ENCODE peak calls at places on chromosomes 3 and 15, in four cellular contexts. W is Peyer's patch, H is tibial artery, V is IMR-90. M is an unnamed sample. For H3K27me3, the result is how much of the 10 kb centered on the place peaks cover.

GRCh38 chr3:4656059-4656458 is 162.9 kb downstream of the ITPR1 start:
- DNase-seq in W (peak), H (peak), V (peak), M (peak)

GRCh38 chr3:13710251-13710650 is 161.3 kb downstream of the FBLN2 start:
- DNase-seq in W (peak), H (no peak), V (no peak), M (no peak)

GRCh38 chr3:194135806-194136518 is at the start of gene HES1:
- DNase-seq in W (peak), H (peak), V (peak), M (peak)

GRCh38 chr15:74317820-74318375 is 49.5 kb downstream of the CYP11A1 start:
- DNase-seq in W (peak), H (peak), V (peak), M (no peak)

GRCh38 chr3:134300520-134300919 is 49.9 kb upstream of the RYK start:
- DNase-seq in W (no peak), H (no peak), V (no peak), M (no peak)

GRCh38 chr3:43214616-43215015 is 71.7 kb upstream of the SNRK start:
- DNase-seq in W (peak), H (no peak), V (no peak), M (no peak)

GRCh38 chr3:23111286-23111685 is 91.8 kb upstream of the UBE2E2 start:
- DNase-seq in W (no peak), H (no peak), V (no peak), M (no peak)

GRCh38 chr3:197309528-197310361 is 11.3 kb upstream of the DLG1 start:
- DNase-seq in W (no peak), H (no peak), V (peak), M (no peak)

GRCh38 chr15:48548376-48548775 is 97.1 kb downstream of the FBN1 start:
- DNase-seq in W (no peak), H (no peak), V (no peak), M (no peak)

GRCh38 chr3:65166531-65166930 is 478.7 kb upstream of the ADAMTS9 start:
- DNase-seq in W (no peak), H (no peak), V (no peak), M (no peak)

GRCh38 chr15:96771035-96771434 is 440.5 kb downstream of the NR2F2 start:
- DNase-seq in W (no peak), H (no peak), V (no peak), M (no peak)

GRCh38 chr3:159741281-159741680 is 247.4 kb upstream of the IL12A start:
- DNase-seq in W (no peak), H (no peak), V (no peak), M (no peak)

GRCh38 chr3:32239638-32240550 is 1.4 kb downstream of the CMTM8 start:
- DNase-seq in W (peak), H (no peak), V (no peak), M (no peak)

GRCh38 chr3:37256447-37256846 is 82.1 kb upstream of the LRRFIP2 start:
- DNase-seq in W (no peak), H (no peak), V (no peak), M (no peak)

GRCh38 chr15:90868261-90868689 is at the start of gene FURIN:
- DNase-seq in W (no peak), H (no peak), V (no peak), M (no peak)

GRCh38 chr15:43204016-43204901 is 16.6 kb downstream of the EPB42 start:
- DNase-seq in W (peak), H (peak), V (peak), M (peak)

GRCh38 chr15:74723754-74724334 is 1.5 kb downstream of the CYP1A1 start:
- DNase-seq in W (no peak), H (no peak), V (peak), M (no peak)

GRCh38 chr3:123289336-123290106 is 87.8 kb downstream of the SEC22A start:
- DNase-seq in W (no peak), H (no peak), V (no peak), M (no peak)

GRCh38 chr3:39156421-39156820 is 3.0 kb upstream of the CSRNP1 start:
- DNase-seq in W (no peak), H (no peak), V (no peak), M (no peak)

GRCh38 chr15:32993285-32993684 is 201.2 kb downstream of the FMN1 start:
- DNase-seq in W (no peak), H (no peak), V (no peak), M (no peak)

GRCh38 chr3:42756681-42757213 is 16.3 kb downstream of the CCDC13 start:
- DNase-seq in W (no peak), H (peak), V (no peak), M (no peak)

GRCh38 chr3:47533481-47533880 is 20.0 kb upstream of the ELP6 start:
- DNase-seq in W (no peak), H (no peak), V (no peak), M (no peak)

GRCh38 chr3:32340039-32340438 is 51.6 kb upstream of the CMTM7 start:
- DNase-seq in W (peak), H (no peak), V (peak), M (no peak)

GRCh38 chr15:101127503-101128076 is 124.3 kb downstream of the CHSY1 start:
- DNase-seq in W (peak), H (peak), V (peak), M (peak)

GRCh38 chr3:159824341-159824740 is 164.3 kb upstream of the IL12A start:
- DNase-seq in W (peak), H (no peak), V (peak), M (peak)

GRCh38 chr3:191085091-191085490 is 114.0 kb upstream of the OSTN start:
- DNase-seq in W (no peak), H (no peak), V (peak), M (no peak)

GRCh38 chr15:70281811-70282307 is 184.1 kb upstream of the TLE3 start:
- DNase-seq in W (peak), H (no peak), V (peak), M (no peak)

GRCh38 chr3:57151021-57151449 is 14.1 kb downstream of the IL17RD start:
- DNase-seq in W (no peak), H (no peak), V (peak), M (no peak)

GRCh38 chr15:44101944-44102343 is 93.1 kb downstream of the FRMD5 start:
- DNase-seq in W (no peak), H (no peak), V (peak), M (no peak)

GRCh38 chr15:27527490-27528067 is 556.6 kb downstream of the GABRG3 start:
- DNase-seq in W (no peak), H (no peak), V (no peak), M (no peak)

GRCh38 chr3:86895202-86895601 is 95.7 kb downstream of the VGLL3 start:
- DNase-seq in W (no peak), H (no peak), V (peak), M (no peak)

GRCh38 chr3:29291262-29291981 is 10.6 kb downstream of the RBMS3 start:
- DNase-seq in W (no peak), H (no peak), V (no peak), M (no peak)

GRCh38 chr3:49217688-49218470 is 46.5 kb downstream of the KLHDC8B start:
- DNase-seq in W (peak), H (no peak), V (no peak), M (peak)

GRCh38 chr15:49686626-49687025 is 65.8 kb downstream of the DTWD1 start:
- DNase-seq in W (no peak), H (no peak), V (peak), M (no peak)

GRCh38 chr3:11288786-11289637 is 16.8 kb downstream of the ATG7 start:
- DNase-seq in W (no peak), H (peak), V (peak), M (no peak)

GRCh38 chr3:145182196-145182911 is 978.6 kb downstream of the PLOD2 start:
- DNase-seq in W (no peak), H (no peak), V (no peak), M (no peak)

GRCh38 chr3:138941259-138941885 is 5.6 kb downstream of the FOXL2 start:
- DNase-seq in W (no peak), H (no peak), V (peak), M (no peak)
- H3K27me3 ChIP-seq in W (half or more), H (half or more), V (half or more), M (under half)

GRCh38 chr3:126524429-126524988 is 554 bp downstream of the CHST13 start:
- DNase-seq in W (no peak), H (no peak), V (no peak), M (no peak)

GRCh38 chr3:126525091-126525852 is 1.3 kb downstream of the CHST13 start:
- DNase-seq in W (no peak), H (no peak), V (no peak), M (peak)

GRCh38 chr3:126527006-126527405 is 3.1 kb downstream of the CHST13 start:
- DNase-seq in W (no peak), H (no peak), V (no peak), M (no peak)

GRCh38 chr3:126526668-126527005 is 2.7 kb downstream of the CHST13 start:
- DNase-seq in W (no peak), H (no peak), V (no peak), M (no peak)

DNA sequence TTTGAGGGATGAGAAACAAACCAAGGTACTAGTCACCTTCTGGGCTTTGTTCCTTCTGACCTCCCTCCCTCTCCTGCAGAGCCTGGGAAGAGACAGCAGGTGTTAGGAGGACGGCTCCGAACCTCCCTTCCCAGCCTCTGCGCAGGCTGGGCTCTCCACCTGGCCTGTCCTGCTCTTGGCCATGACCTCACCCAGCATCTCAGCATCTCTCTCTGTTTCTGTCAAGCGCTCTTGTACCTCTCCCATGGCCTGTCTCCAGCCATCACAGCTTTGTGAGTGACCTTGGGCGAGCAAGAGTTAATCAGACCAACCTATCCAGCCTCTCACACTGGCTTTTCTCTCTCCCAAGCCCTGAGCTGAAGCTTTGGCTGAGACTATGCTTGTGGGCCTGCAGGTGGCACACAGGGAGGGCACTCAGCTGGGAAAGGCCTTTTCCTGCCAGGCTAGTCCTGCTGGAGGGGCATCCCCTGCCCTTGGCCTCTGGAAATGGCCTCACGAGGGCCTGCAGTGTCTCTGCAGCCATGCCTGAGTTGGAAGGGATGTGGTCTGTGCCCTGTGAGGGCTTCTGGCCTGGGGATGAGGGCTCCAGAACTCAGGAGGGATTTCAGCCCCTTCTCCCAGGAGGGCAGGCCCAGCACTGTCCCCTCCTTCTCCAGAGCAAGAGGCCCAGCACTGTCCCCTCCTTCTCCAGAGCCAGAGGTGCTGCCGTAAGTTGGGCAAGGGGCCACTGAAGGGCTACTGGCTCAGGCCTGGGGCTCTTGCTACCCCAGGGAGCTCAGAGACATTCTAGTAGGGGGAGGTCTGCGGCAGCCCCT is 2.1 kb downstream of the CHST13 start:
- DNase-seq in W (no peak), H (no peak), V (no peak), M (no peak)
- TF ChIP-seq CTCF in W (no peak), H (no peak), V (no peak), M (no peak)

GRCh38 chr3:80668600-80669281 is 900.9 kb upstream of the ROBO1 start:
- DNase-seq in W (peak), H (no peak), V (no peak), M (no peak)
- H3K4me3 ChIP-seq in W (no peak), H (no peak), V (no peak), M (no peak)

GRCh38 chr3:9066141-9066540 is 102.9 kb upstream of the RAD18 start:
- DNase-seq in W (no peak), H (no peak), V (no peak), M (no peak)

GRCh38 chr3:9066775-9067174 is 103.5 kb upstream of the RAD18 start:
- DNase-seq in W (no peak), H (no peak), V (no peak), M (no peak)

GRCh38 chr3:9068044-9068443 is 104.8 kb upstream of the RAD18 start:
- DNase-seq in W (no peak), H (no peak), V (no peak), M (no peak)

GRCh38 chr3:9069971-9070370 is 106.7 kb upstream of the RAD18 start:
- DNase-seq in W (no peak), H (no peak), V (no peak), M (no peak)

GRCh38 chr3:9067352-9067975 is 104.2 kb upstream of the RAD18 start:
- DNase-seq in W (peak), H (peak), V (peak), M (no peak)
- H3K27me3 ChIP-seq in W (under half), H (under half), V (under half), M (under half)

DNA sequence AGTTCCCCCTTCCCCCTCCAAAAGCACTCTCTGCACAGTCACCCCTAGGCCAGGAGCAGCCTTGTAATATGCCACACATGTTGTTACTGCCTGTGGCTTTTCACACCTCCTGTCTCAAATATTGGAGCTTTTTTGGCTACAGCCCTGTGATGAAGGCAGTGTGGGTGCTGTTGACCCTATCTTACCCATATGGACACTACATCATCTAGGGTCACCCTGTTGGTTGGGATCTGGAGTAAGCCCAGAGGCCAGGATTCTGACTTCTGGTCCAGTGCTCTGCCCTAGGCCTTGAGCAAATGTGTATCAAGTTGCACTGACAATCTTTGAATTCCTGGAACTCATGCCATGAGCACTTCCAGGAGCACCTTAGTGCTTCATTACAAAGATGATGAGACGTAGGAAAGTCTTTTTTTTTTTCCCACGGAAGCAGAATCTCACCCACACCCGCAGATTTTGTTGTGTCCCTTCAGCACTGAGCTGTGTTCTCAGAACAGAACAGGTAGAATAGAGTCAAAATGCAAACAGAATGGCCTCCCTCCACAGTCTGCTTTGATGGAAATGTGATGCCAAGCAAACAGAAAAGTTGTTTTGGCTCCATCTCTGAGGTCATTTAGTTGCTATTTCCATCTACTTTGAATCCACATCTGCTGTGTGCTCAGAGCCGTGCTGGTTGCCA is 49.6 kb downstream of the SMAD3 start:
- DNase-seq in W (no peak), H (no peak), V (peak), M (no peak)
- TF ChIP-seq CTCF in W (no peak), H (no peak), V (no peak), M (no peak)

GRCh38 chr3:50356553-50356952 is 2.8 kb downstream of the TMEM115 start:
- DNase-seq in W (peak), H (no peak), V (no peak), M (peak)
- H3K4me3 ChIP-seq in W (peak), H (peak), V (no peak), M (no peak)

GRCh38 chr3:111301238-111301798 is 229.7 kb downstream of the NECTIN3 start:
- DNase-seq in W (no peak), H (no peak), V (peak), M (no peak)
- H3K27me3 ChIP-seq in W (under half), H (under half), V (under half), M (under half)

DNA sequence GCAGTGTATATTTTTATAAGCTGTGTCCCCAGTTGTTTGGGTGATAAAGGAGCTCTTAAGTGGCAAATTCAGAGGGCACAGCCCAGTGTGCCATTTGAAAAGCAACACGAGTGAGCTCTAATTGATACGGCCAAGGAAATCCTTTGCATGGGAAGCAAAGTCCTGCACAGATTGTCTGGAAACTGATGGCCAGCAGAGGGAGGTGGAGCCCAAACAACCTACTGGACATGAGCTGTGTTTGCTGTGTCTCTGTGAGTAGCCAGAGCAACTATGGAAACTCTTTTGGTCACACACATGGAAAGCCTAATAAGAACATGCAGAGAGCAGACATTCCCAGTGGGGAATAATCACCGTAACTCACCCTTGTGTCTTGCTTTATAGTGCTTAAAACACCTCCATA is 24.4 kb downstream of the ONECUT1 start:
- DNase-seq in W (no peak), H (no peak), V (peak), M (no peak)
- TF ChIP-seq CTCF in W (no peak), H (no peak), V (peak), M (no peak)

DNA sequence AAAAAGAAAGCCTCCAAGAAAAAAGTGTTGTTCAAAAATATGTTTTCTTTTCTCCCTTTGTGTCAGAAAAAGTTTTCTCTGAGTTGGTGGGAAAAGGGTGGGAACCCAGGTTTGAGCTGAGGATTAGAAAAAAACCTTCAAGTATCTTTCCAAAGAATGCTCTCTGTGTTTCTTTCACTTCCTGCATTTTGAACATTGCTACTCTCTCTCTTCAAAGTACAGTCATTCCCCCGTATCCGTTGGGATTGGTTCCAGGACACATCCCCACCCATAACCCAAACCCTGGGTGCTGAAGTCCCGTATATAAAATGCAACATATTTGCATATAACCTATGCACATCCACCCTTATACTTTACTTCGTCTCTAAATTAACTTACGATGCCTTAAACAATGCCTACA is 139.6 kb downstream of the TMCO5A start:
- DNase-seq in W (no peak), H (no peak), V (no peak), M (no peak)
- H3K4me3 ChIP-seq in W (no peak), H (no peak), V (no peak), M (no peak)

M was measured in pancreas.